ENCODE peak calls at places on chromosomes 1 and 21, in five cellular contexts. X is GM12864; H is H1; N is CD8-positive, alpha-beta T cell; P is adipocyte. V is an unnamed sample.
A peak's percentile ranks its signal among the peaks of the same experiment; 100 is the strongest.

GRCh38 chr1:91502882-91503184 is 2.2 kb downstream of the CDC7 start:
- DNase-seq in X (peak; percentile 15), H (no peak), N (no peak), P (no peak), V (peak; percentile 16)

GRCh38 chr1:213374369-213374768 is 323.3 kb downstream of the RPS6KC1 start:
- DNase-seq in X (peak; percentile 3), H (peak; percentile 96), N (peak; percentile 30), P (peak; percentile 70), V (peak; percentile 55)

GRCh38 chr1:22341791-22342605 is 109.7 kb upstream of the ZBTB40 start:
- DNase-seq in X (no peak), H (no peak), N (no peak), P (peak; percentile 10), V (no peak)

GRCh38 chr1:62295921-62296451 is 23.2 kb downstream of the KANK4 start:
- DNase-seq in X (no peak), H (no peak), N (no peak), P (peak; percentile 79), V (peak; percentile 82)

GRCh38 chr1:85278853-85279314 is 2.5 kb upstream of the BCL10 start:
- DNase-seq in X (peak; percentile 45), H (no peak), N (peak; percentile 13), P (peak; percentile 86), V (no peak)

GRCh38 chr1:162629651-162630050 is 2.6 kb upstream of the DDR2 start:
- DNase-seq in X (no peak), H (no peak), N (no peak), P (peak; percentile 92), V (no peak)

GRCh38 chr1:246117066-246117791 is 389.9 kb downstream of the SMYD3 start:
- DNase-seq in X (peak; percentile 49), H (no peak), N (peak; percentile 9), P (peak; percentile 63), V (peak; percentile 45)

GRCh38 chr1:234543442-234544093 is 64.6 kb upstream of the TARBP1 start:
- DNase-seq in X (no peak), H (no peak), N (no peak), P (no peak), V (no peak)

GRCh38 chr1:11981378-11982009 is 1.2 kb downstream of the MFN2 start:
- DNase-seq in X (no peak), H (no peak), N (no peak), P (no peak), V (no peak)

GRCh38 chr1:202122639-202123335 is at the start of gene GPR37L1:
- DNase-seq in X (no peak), H (peak; percentile 81), N (no peak), P (peak; percentile 51), V (no peak)

GRCh38 chr1:244552336-244552735 is 91.3 kb downstream of the CATSPERE start:
- DNase-seq in X (no peak), H (no peak), N (no peak), P (no peak), V (no peak)

GRCh38 chr1:183032122-183032921 is 9.1 kb downstream of the LAMC1 start:
- DNase-seq in X (no peak), H (no peak), N (no peak), P (peak; percentile 40), V (no peak)

GRCh38 chr1:245645406-245645805 is 490.6 kb downstream of the KIF26B start:
- DNase-seq in X (no peak), H (no peak), N (no peak), P (no peak), V (no peak)

GRCh38 chr1:41840592-41841246 is 78.0 kb downstream of the HIVEP3 start:
- DNase-seq in X (no peak), H (no peak), N (no peak), P (no peak), V (no peak)

GRCh38 chr1:230517326-230517725 is 91.2 kb upstream of the PGBD5 start:
- DNase-seq in X (no peak), H (no peak), N (no peak), P (no peak), V (no peak)

GRCh38 chr21:42495765-42496119 is 282 bp downstream of the RSPH1 start:
- DNase-seq in X (no peak), H (no peak), N (no peak), P (peak; percentile 37), V (no peak)

GRCh38 chr1:26160527-26161407 is 1.9 kb downstream of the FAM110D start:
- DNase-seq in X (no peak), H (no peak), N (no peak), P (no peak), V (no peak)

GRCh38 chr21:32702702-32703101 is 25.1 kb downstream of the SYNJ1 start:
- DNase-seq in X (no peak), H (no peak), N (no peak), P (no peak), V (no peak)

GRCh38 chr1:42322577-42322976 is 12.5 kb downstream of the FOXJ3 start:
- DNase-seq in X (no peak), H (no peak), N (no peak), P (peak; percentile 43), V (no peak)

GRCh38 chr1:75514270-75514669 is 96.6 kb downstream of the SLC44A5 start:
- DNase-seq in X (no peak), H (no peak), N (no peak), P (no peak), V (no peak)

GRCh38 chr1:192133350-192133950 is 24.8 kb upstream of the RGS18 start:
- DNase-seq in X (no peak), H (no peak), N (no peak), P (peak; percentile 71), V (no peak)

V was measured in KG1.